ENCODE peak calls at places on chromosomes 1 and 21, in seven cellular contexts. U, K, E, N, V, O and D are unnamed samples.

GRCh38 chr1:44045064-44045463 is 13.8 kb upstream of the SLC6A9 start:
- DNase-seq in U (no peak), K (no peak), E (no peak), N (no peak), V (no peak), O (no peak), D (no peak)

GRCh38 chr1:1946540-1946939 is 27.5 kb upstream of the TMEM52 start:
- DNase-seq in U (no peak), K (no peak), E (peak), N (no peak), V (no peak), O (peak), D (peak)

GRCh38 chr1:15386128-15386824 is 23.4 kb upstream of the EFHD2 start:
- DNase-seq in U (no peak), K (no peak), E (no peak), N (no peak), V (no peak), O (peak), D (peak)

GRCh38 chr1:210233495-210234253 is 1.1 kb downstream of the SERTAD4 start:
- DNase-seq in U (peak), K (no peak), E (peak), N (peak), V (no peak), O (peak), D (peak)

GRCh38 chr1:84089470-84090261 is 54.4 kb upstream of the PRKACB start:
- DNase-seq in U (peak), K (no peak), E (peak), N (no peak), V (no peak), O (no peak), D (no peak)

GRCh38 chr1:197137322-197137721 is 9.1 kb downstream of the ASPM start:
- DNase-seq in U (no peak), K (no peak), E (no peak), N (no peak), V (no peak), O (no peak), D (no peak)

GRCh38 chr1:207502726-207503125 is 6.8 kb downstream of the CR1 start:
- DNase-seq in U (no peak), K (no peak), E (no peak), N (no peak), V (no peak), O (no peak), D (no peak)

GRCh38 chr1:234322979-234323378 is 50.3 kb upstream of the COA6 start:
- DNase-seq in U (peak), K (no peak), E (peak), N (peak), V (peak), O (no peak), D (no peak)

GRCh38 chr1:213138892-213139291 is 87.9 kb downstream of the RPS6KC1 start:
- DNase-seq in U (peak), K (no peak), E (no peak), N (no peak), V (no peak), O (no peak), D (no peak)

GRCh38 chr1:85318217-85318616 is 41.8 kb upstream of the BCL10 start:
- DNase-seq in U (peak), K (no peak), E (no peak), N (no peak), V (no peak), O (no peak), D (no peak)

GRCh38 chr21:45893166-45894106 is 88.1 kb upstream of the COL6A1 start:
- DNase-seq in U (no peak), K (no peak), E (peak), N (no peak), V (no peak), O (no peak), D (no peak)

GRCh38 chr21:45615145-45615711 is 28.3 kb upstream of the PCBP3 start:
- DNase-seq in U (no peak), K (peak), E (peak), N (no peak), V (peak), O (no peak), D (no peak)

GRCh38 chr1:53393325-53393792 is 65.5 kb upstream of the LRP8 start:
- DNase-seq in U (peak), K (peak), E (peak), N (peak), V (peak), O (peak), D (peak)

GRCh38 chr1:155093938-155094621 is 15.4 kb downstream of the EFNA3 start:
- DNase-seq in U (peak), K (no peak), E (peak), N (no peak), V (no peak), O (peak), D (peak)

GRCh38 chr21:43305336-43305665 is 121.6 kb downstream of the SIK1 start:
- DNase-seq in U (no peak), K (no peak), E (no peak), N (no peak), V (no peak), O (no peak), D (no peak)

GRCh38 chr1:96159379-96159778 is 562.2 kb upstream of the PTBP2 start:
- DNase-seq in U (no peak), K (no peak), E (no peak), N (no peak), V (no peak), O (no peak), D (no peak)

GRCh38 chr1:3149277-3149676 is 80.3 kb downstream of the PRDM16 start:
- DNase-seq in U (no peak), K (no peak), E (no peak), N (no peak), V (no peak), O (no peak), D (no peak)

GRCh38 chr1:23629728-23630290 is 61.8 kb upstream of the RPL11 start:
- DNase-seq in U (no peak), K (no peak), E (no peak), N (no peak), V (no peak), O (no peak), D (no peak)

GRCh38 chr1:19825298-19825697 is 10.2 kb upstream of the RNF186 start:
- DNase-seq in U (no peak), K (no peak), E (no peak), N (peak), V (no peak), O (no peak), D (no peak)

GRCh38 chr21:40548134-40548533 is 298.8 kb downstream of the DSCAM start:
- DNase-seq in U (no peak), K (no peak), E (peak), N (no peak), V (no peak), O (no peak), D (no peak)

GRCh38 chr21:45021428-45022347 is 52.7 kb upstream of the ADARB1 start:
- DNase-seq in U (no peak), K (no peak), E (no peak), N (no peak), V (no peak), O (no peak), D (no peak)

GRCh38 chr1:229582011-229582694 is 23.6 kb upstream of the ABCB10 start:
- DNase-seq in U (no peak), K (no peak), E (peak), N (peak), V (no peak), O (peak), D (peak)

GRCh38 chr1:183230403-183230802 is 44.3 kb downstream of the LAMC2 start:
- DNase-seq in U (peak), K (no peak), E (peak), N (no peak), V (no peak), O (no peak), D (no peak)

GRCh38 chr1:51189421-51190073 is 46.5 kb upstream of the RNF11 start:
- DNase-seq in U (peak), K (peak), E (peak), N (peak), V (peak), O (peak), D (no peak)

GRCh38 chr21:26070121-26070520 is 100.4 kb downstream of the APP start:
- DNase-seq in U (no peak), K (no peak), E (peak), N (no peak), V (no peak), O (no peak), D (no peak)